ENCODE peak calls at places on chromosomes 4 and X, in four cellular contexts. One of them, this sample, is unnamed.

GRCh38 chrX:100969936-100970335 is 428 bp downstream of the ARL13A start:
- DNase-seq in astrocyte of the spinal cord: no peak
- DNase-seq in activated T-cell treated with anti-CD3 and anti-CD28 coated beads, Interleukin-2, amount 50 U/mL, for 4 hours: no peak
- DNase-seq in SK-MEL-5: no peak
- DNase-seq in this sample: no peak

GRCh38 chr4:111792592-111792991 is 352.7 kb upstream of the FAM241A start:
- DNase-seq in astrocyte of the spinal cord: no peak
- DNase-seq in activated T-cell treated with anti-CD3 and anti-CD28 coated beads, Interleukin-2, amount 50 U/mL, for 4 hours: no peak
- DNase-seq in SK-MEL-5: no peak
- DNase-seq in this sample: no peak

GRCh38 chr4:153432971-153433752 is 33.0 kb upstream of the TMEM131L start:
- DNase-seq in astrocyte of the spinal cord: peak
- DNase-seq in activated T-cell treated with anti-CD3 and anti-CD28 coated beads, Interleukin-2, amount 50 U/mL, for 4 hours: peak
- DNase-seq in SK-MEL-5: peak
- DNase-seq in this sample: peak

GRCh38 chrX:119041175-119041574 is 31.6 kb upstream of the CT47C1 start:
- DNase-seq in astrocyte of the spinal cord: peak
- DNase-seq in activated T-cell treated with anti-CD3 and anti-CD28 coated beads, Interleukin-2, amount 50 U/mL, for 4 hours: no peak
- DNase-seq in SK-MEL-5: peak
- DNase-seq in this sample: peak

GRCh38 chr4:182807841-182808548 is 109.2 kb downstream of the DCTD start:
- DNase-seq in astrocyte of the spinal cord: no peak
- DNase-seq in activated T-cell treated with anti-CD3 and anti-CD28 coated beads, Interleukin-2, amount 50 U/mL, for 4 hours: no peak
- DNase-seq in SK-MEL-5: no peak
- DNase-seq in this sample: no peak

GRCh38 chr4:122666527-122667245 is 45.8 kb upstream of the IL21 start:
- DNase-seq in astrocyte of the spinal cord: peak
- DNase-seq in activated T-cell treated with anti-CD3 and anti-CD28 coated beads, Interleukin-2, amount 50 U/mL, for 4 hours: no peak
- DNase-seq in SK-MEL-5: no peak
- DNase-seq in this sample: peak

GRCh38 chr4:120353235-120353634 is 286.6 kb upstream of the MAD2L1 start:
- DNase-seq in astrocyte of the spinal cord: no peak
- DNase-seq in activated T-cell treated with anti-CD3 and anti-CD28 coated beads, Interleukin-2, amount 50 U/mL, for 4 hours: no peak
- DNase-seq in SK-MEL-5: no peak
- DNase-seq in this sample: no peak

GRCh38 chrX:150182176-150182575 is 180.9 kb upstream of the MAMLD1 start:
- DNase-seq in astrocyte of the spinal cord: peak
- DNase-seq in activated T-cell treated with anti-CD3 and anti-CD28 coated beads, Interleukin-2, amount 50 U/mL, for 4 hours: no peak
- DNase-seq in SK-MEL-5: no peak
- DNase-seq in this sample: no peak

This sample was measured in dermis blood vessel endothelial cell.